ENCODE peak calls at places on chromosomes 16 and 17, in five cellular contexts. One of them, this sample, is unnamed.

GRCh38 chr16:31253642-31254045 is 6.1 kb upstream of the ITGAM start:
- DNase-seq in heart left ventricle: peak; percentile 40
- DNase-seq in tibial artery: no peak
- DNase-seq in keratinocyte: no peak
- DNase-seq in left lung: peak; percentile 79
- DNase-seq in this sample: no peak

GRCh38 chr17:6696906-6697305 is 16.3 kb downstream of the SLC13A5 start:
- DNase-seq in tibial artery: peak; percentile 52
- DNase-seq in left lung: no peak
- DNase-seq in heart left ventricle: no peak
- DNase-seq in keratinocyte: no peak
- DNase-seq in this sample: no peak

GRCh38 chr16:47904691-47905090 is 251.1 kb downstream of the ABCC12 start:
- DNase-seq in tibial artery: no peak
- DNase-seq in heart left ventricle: no peak
- DNase-seq in left lung: no peak
- DNase-seq in keratinocyte: no peak
- DNase-seq in this sample: no peak

GRCh38 chr17:37019117-37019744 is 70.5 kb downstream of the AATF start:
- DNase-seq in tibial artery: no peak
- DNase-seq in keratinocyte: no peak
- DNase-seq in heart left ventricle: no peak
- DNase-seq in left lung: no peak
- DNase-seq in this sample: no peak

GRCh38 chr17:36144014-36144413 is 32.4 kb downstream of the TBC1D3B start:
- DNase-seq in tibial artery: no peak
- DNase-seq in left lung: no peak
- DNase-seq in keratinocyte: no peak
- DNase-seq in heart left ventricle: no peak
- DNase-seq in this sample: no peak

GRCh38 chr17:76391200-76391715 is 6.8 kb downstream of the SPHK1 start:
- DNase-seq in heart left ventricle: no peak
- DNase-seq in left lung: no peak
- DNase-seq in tibial artery: no peak
- DNase-seq in keratinocyte: no peak
- DNase-seq in this sample: no peak

GRCh38 chr17:48547839-48548686 is 3.2 kb upstream of the HOXB2 start:
- DNase-seq in keratinocyte: no peak
- DNase-seq in tibial artery: no peak
- DNase-seq in heart left ventricle: no peak
- DNase-seq in left lung: no peak
- DNase-seq in this sample: no peak

GRCh38 chr16:23597003-23597756 is 1.1 kb upstream of the NDUFAB1 start:
- DNase-seq in heart left ventricle: peak; percentile 56
- DNase-seq in tibial artery: no peak
- DNase-seq in left lung: no peak
- DNase-seq in keratinocyte: no peak
- DNase-seq in this sample: no peak

GRCh38 chr17:38783227-38783626 is 16.1 kb downstream of the PIP4K2B start:
- DNase-seq in heart left ventricle: no peak
- DNase-seq in left lung: no peak
- DNase-seq in keratinocyte: no peak
- DNase-seq in tibial artery: no peak
- DNase-seq in this sample: no peak

GRCh38 chr17:82278786-82279379 is 5.4 kb upstream of the CSNK1D start:
- DNase-seq in tibial artery: no peak
- DNase-seq in left lung: no peak
- DNase-seq in keratinocyte: no peak
- DNase-seq in heart left ventricle: no peak
- DNase-seq in this sample: no peak

GRCh38 chr16:73831197-73831596 is 465.4 kb upstream of the PSMD7 start:
- DNase-seq in keratinocyte: no peak
- DNase-seq in tibial artery: no peak
- DNase-seq in left lung: no peak
- DNase-seq in heart left ventricle: no peak
- DNase-seq in this sample: no peak

GRCh38 chr16:12971216-12971615 is 69.8 kb downstream of the SHISA9 start:
- DNase-seq in keratinocyte: no peak
- DNase-seq in heart left ventricle: peak; percentile 31
- DNase-seq in tibial artery: no peak
- DNase-seq in left lung: no peak
- DNase-seq in this sample: peak; percentile 94

GRCh38 chr16:86557587-86557986 is 2.6 kb upstream of the MTHFSD start:
- DNase-seq in keratinocyte: no peak
- DNase-seq in left lung: no peak
- DNase-seq in heart left ventricle: no peak
- DNase-seq in tibial artery: no peak
- DNase-seq in this sample: no peak

GRCh38 chr17:6752068-6752909 is 3.6 kb upstream of the XAF1 start:
- DNase-seq in left lung: peak; percentile 58
- DNase-seq in keratinocyte: peak; percentile 21
- DNase-seq in heart left ventricle: peak; percentile 60
- DNase-seq in tibial artery: peak; percentile 81
- DNase-seq in this sample: peak; percentile 91

GRCh38 chr16:67025151-67025550 is 3.8 kb upstream of the CBFB start:
- DNase-seq in left lung: no peak
- DNase-seq in tibial artery: peak; percentile 17
- DNase-seq in heart left ventricle: no peak
- DNase-seq in keratinocyte: no peak
- DNase-seq in this sample: no peak

GRCh38 chr17:27326585-27326984 is 32.7 kb downstream of the WSB1 start:
- DNase-seq in heart left ventricle: no peak
- DNase-seq in left lung: no peak
- DNase-seq in keratinocyte: no peak
- DNase-seq in tibial artery: no peak
- DNase-seq in this sample: no peak

GRCh38 chr17:75617675-75618074 is 15.6 kb upstream of the SMIM5 start:
- DNase-seq in keratinocyte: no peak
- DNase-seq in left lung: no peak
- DNase-seq in tibial artery: no peak
- DNase-seq in heart left ventricle: no peak
- DNase-seq in this sample: no peak

GRCh38 chr17:17877548-17878358 is 41.0 kb upstream of the SREBF1 start:
- DNase-seq in tibial artery: peak; percentile 93
- DNase-seq in left lung: peak; percentile 79
- DNase-seq in keratinocyte: no peak
- DNase-seq in heart left ventricle: peak; percentile 92
- DNase-seq in this sample: no peak

GRCh38 chr17:44359458-44360143 is 4.1 kb downstream of the FAM171A2 start:
- DNase-seq in left lung: no peak
- DNase-seq in heart left ventricle: no peak
- DNase-seq in tibial artery: peak; percentile 57
- DNase-seq in keratinocyte: no peak
- DNase-seq in this sample: no peak

GRCh38 chr16:54080524-54081008 is 206.0 kb downstream of the IRX3 start:
- DNase-seq in tibial artery: no peak
- DNase-seq in keratinocyte: peak; percentile 28
- DNase-seq in heart left ventricle: no peak
- DNase-seq in left lung: no peak
- DNase-seq in this sample: peak; percentile 96

GRCh38 chr16:30841332-30841731 is 52.5 kb downstream of the BCL7C start:
- DNase-seq in heart left ventricle: no peak
- DNase-seq in tibial artery: no peak
- DNase-seq in left lung: no peak
- DNase-seq in keratinocyte: no peak
- DNase-seq in this sample: no peak

GRCh38 chr16:20347666-20348364 is 4.7 kb downstream of the UMOD start:
- DNase-seq in left lung: no peak
- DNase-seq in heart left ventricle: no peak
- DNase-seq in keratinocyte: no peak
- DNase-seq in tibial artery: no peak
- DNase-seq in this sample: no peak

GRCh38 chr17:8371786-8372185 is 4.7 kb downstream of the KRABD2 start:
- DNase-seq in left lung: no peak
- DNase-seq in tibial artery: no peak
- DNase-seq in keratinocyte: no peak
- DNase-seq in heart left ventricle: no peak
- DNase-seq in this sample: no peak

GRCh38 chr17:78398390-78398789 is 19.9 kb downstream of the PGS1 start:
- DNase-seq in tibial artery: no peak
- DNase-seq in left lung: no peak
- DNase-seq in keratinocyte: no peak
- DNase-seq in heart left ventricle: no peak
- DNase-seq in this sample: no peak

GRCh38 chr17:63113167-63113566 is 147.1 kb downstream of the TANC2 start:
- DNase-seq in heart left ventricle: no peak
- DNase-seq in tibial artery: no peak
- DNase-seq in left lung: no peak
- DNase-seq in keratinocyte: no peak
- DNase-seq in this sample: no peak

GRCh38 chr16:84001726-84002125 is 33.7 kb downstream of the NECAB2 start:
- DNase-seq in tibial artery: no peak
- DNase-seq in heart left ventricle: no peak
- DNase-seq in keratinocyte: no peak
- DNase-seq in left lung: no peak
- DNase-seq in this sample: no peak

GRCh38 chr17:27559996-27560481 is 70.9 kb upstream of the LGALS9 start:
- DNase-seq in tibial artery: peak; percentile 80
- DNase-seq in keratinocyte: no peak
- DNase-seq in heart left ventricle: peak; percentile 90
- DNase-seq in left lung: peak; percentile 63
- DNase-seq in this sample: no peak

GRCh38 chr16:80016689-80017088 is 416.2 kb upstream of the MAF start:
- DNase-seq in tibial artery: no peak
- DNase-seq in heart left ventricle: no peak
- DNase-seq in left lung: no peak
- DNase-seq in keratinocyte: no peak
- DNase-seq in this sample: no peak

GRCh38 chr16:75048546-75048945 is 49.7 kb downstream of the ZNRF1 start:
- DNase-seq in tibial artery: no peak
- DNase-seq in heart left ventricle: peak; percentile 66
- DNase-seq in keratinocyte: no peak
- DNase-seq in left lung: no peak
- DNase-seq in this sample: no peak

GRCh38 chr16:24318670-24319069 is 62.5 kb downstream of the CACNG3 start:
- DNase-seq in heart left ventricle: no peak
- DNase-seq in left lung: no peak
- DNase-seq in keratinocyte: no peak
- DNase-seq in tibial artery: no peak
- DNase-seq in this sample: no peak

GRCh38 chr17:49874911-49875310 is 27.0 kb upstream of the TAC4 start:
- DNase-seq in heart left ventricle: no peak
- DNase-seq in tibial artery: no peak
- DNase-seq in keratinocyte: no peak
- DNase-seq in left lung: no peak
- DNase-seq in this sample: no peak

GRCh38 chr17:49875690-49876089 is 27.8 kb upstream of the TAC4 start:
- DNase-seq in heart left ventricle: no peak
- DNase-seq in left lung: no peak
- DNase-seq in keratinocyte: no peak
- DNase-seq in tibial artery: no peak
- DNase-seq in this sample: no peak

GRCh38 chr17:49873466-49873865 is 25.6 kb upstream of the TAC4 start:
- DNase-seq in heart left ventricle: no peak
- DNase-seq in left lung: peak; percentile 54
- DNase-seq in keratinocyte: no peak
- DNase-seq in tibial artery: no peak
- DNase-seq in this sample: no peak

GRCh38 chr17:49872776-49873377 is 25.0 kb upstream of the TAC4 start:
- DNase-seq in left lung: no peak
- DNase-seq in keratinocyte: no peak
- DNase-seq in heart left ventricle: no peak
- DNase-seq in tibial artery: no peak
- DNase-seq in this sample: no peak

DNA sequence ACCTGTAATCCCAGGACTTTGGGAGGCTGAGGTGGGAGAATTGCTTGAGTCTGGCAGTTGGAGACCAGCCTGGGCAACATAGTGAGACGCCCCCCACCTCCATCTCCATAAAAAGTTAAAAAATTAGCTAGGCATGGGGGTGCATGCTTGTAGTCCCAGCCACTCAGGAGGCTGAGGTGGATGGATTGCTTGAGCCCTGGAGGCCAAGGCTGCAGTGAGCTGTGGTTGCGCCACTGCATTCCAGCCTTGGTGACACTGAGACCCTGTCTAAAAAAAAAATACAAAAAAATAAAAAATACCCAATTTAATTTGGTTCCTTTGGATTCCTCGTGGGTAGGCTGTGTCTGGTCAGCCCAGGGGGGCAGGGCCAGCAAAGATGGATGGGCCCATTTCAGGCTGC is 26.1 kb upstream of the TAC4 start:
- DNase-seq in keratinocyte: no peak
- DNase-seq in tibial artery: no peak
- DNase-seq in heart left ventricle: no peak
- DNase-seq in left lung: no peak
- DNase-seq in this sample: no peak
- TF ChIP-seq CTCF in keratinocyte: no peak
- TF ChIP-seq CTCF in tibial artery: no peak
- TF ChIP-seq CTCF in heart left ventricle: no peak
- TF ChIP-seq CTCF in left lung: no peak
- TF ChIP-seq CTCF in this sample: no peak

DNA sequence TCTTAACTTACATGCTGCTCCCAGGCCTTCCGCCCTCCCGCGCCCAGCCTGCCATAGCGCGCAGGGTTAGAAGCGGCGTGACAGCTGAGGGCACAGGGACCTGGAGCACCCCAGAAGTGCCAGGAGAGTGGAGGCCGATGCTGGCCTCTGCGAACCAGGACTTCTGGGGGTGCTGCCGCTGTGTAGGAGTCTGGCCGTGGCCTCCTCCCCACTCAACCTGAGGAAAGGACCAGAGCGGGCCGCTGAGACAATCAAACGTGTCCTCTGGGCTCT is 1.9 kb upstream of the TMEM204 start:
- DNase-seq in left lung: no peak
- DNase-seq in tibial artery: no peak
- DNase-seq in heart left ventricle: no peak
- DNase-seq in keratinocyte: no peak
- DNase-seq in this sample: no peak
- H3K4me3 ChIP-seq in left lung: no peak overlapping the region
- H3K4me3 ChIP-seq in tibial artery: no peak overlapping the region
- H3K4me3 ChIP-seq in heart left ventricle: peak overlapping the region; percentile 88
- H3K4me3 ChIP-seq in keratinocyte: no peak overlapping the region
- H3K4me3 ChIP-seq in this sample: no peak overlapping the region

GRCh38 chr16:89275837-89276720 is 58.6 kb downstream of the ZNF778 start:
- DNase-seq in heart left ventricle: no peak
- DNase-seq in tibial artery: no peak
- DNase-seq in keratinocyte: no peak
- DNase-seq in left lung: no peak
- DNase-seq in this sample: no peak
- H3K36me3 ChIP-seq in heart left ventricle: peaks cover 14% of the 10 kb centered on the region
- H3K36me3 ChIP-seq in tibial artery: peaks cover 59% of the 10 kb centered on the region
- H3K36me3 ChIP-seq in keratinocyte: peaks cover 32% of the 10 kb centered on the region
- H3K36me3 ChIP-seq in left lung: no peaks in the 10 kb centered on the region
- H3K36me3 ChIP-seq in this sample: no peaks in the 10 kb centered on the region

GRCh38 chr16:88005968-88006367 is 54.7 kb downstream of the BANP start:
- DNase-seq in tibial artery: peak; percentile 40
- DNase-seq in left lung: no peak
- DNase-seq in keratinocyte: no peak
- DNase-seq in heart left ventricle: no peak
- DNase-seq in this sample: no peak

GRCh38 chr16:88004391-88004790 is 53.2 kb downstream of the BANP start:
- DNase-seq in left lung: no peak
- DNase-seq in heart left ventricle: no peak
- DNase-seq in keratinocyte: no peak
- DNase-seq in tibial artery: peak; percentile 59
- DNase-seq in this sample: no peak

GRCh38 chr16:88003736-88004135 is 52.5 kb downstream of the BANP start:
- DNase-seq in heart left ventricle: no peak
- DNase-seq in keratinocyte: no peak
- DNase-seq in left lung: no peak
- DNase-seq in tibial artery: peak; percentile 12
- DNase-seq in this sample: no peak

GRCh38 chr16:88003316-88003715 is 52.1 kb downstream of the BANP start:
- DNase-seq in keratinocyte: no peak
- DNase-seq in tibial artery: no peak
- DNase-seq in heart left ventricle: no peak
- DNase-seq in left lung: no peak
- DNase-seq in this sample: no peak

GRCh38 chr16:88005148-88005547 is 53.9 kb downstream of the BANP start:
- DNase-seq in tibial artery: peak; percentile 39
- DNase-seq in heart left ventricle: no peak
- DNase-seq in keratinocyte: no peak
- DNase-seq in left lung: no peak
- DNase-seq in this sample: no peak
- TF ChIP-seq CTCF in tibial artery: no peak
- TF ChIP-seq CTCF in heart left ventricle: no peak
- TF ChIP-seq CTCF in keratinocyte: no peak
- TF ChIP-seq CTCF in left lung: no peak
- TF ChIP-seq CTCF in this sample: peak; percentile 28